ENCODE peak calls at places on chromosomes 12 and 14, in four cellular contexts. L is A673, D is lower lobe of right lung, Q is hepatocyte. F is an unnamed sample.

GRCh38 chr14:68232643-68233055 is 413.1 kb downstream of the RAD51B start:
- DNase-seq in L (peak; percentile 60), D (no peak), Q (peak; percentile 84), F (peak; percentile 99)

GRCh38 chr12:122137681-122138080 is 36.3 kb downstream of the IL31 start:
- DNase-seq in L (no peak), D (no peak), Q (peak; percentile 43), F (no peak)

GRCh38 chr14:104609666-104610065 is 5.1 kb upstream of the TMEM179 start:
- DNase-seq in L (no peak), D (no peak), Q (no peak), F (no peak)

GRCh38 chr14:36215217-36215598 is 38.7 kb upstream of the PTCSC3 start:
- DNase-seq in L (no peak), D (no peak), Q (no peak), F (no peak)

GRCh38 chr12:46374711-46375110 is 2.1 kb upstream of the SLC38A2 start:
- DNase-seq in L (no peak), D (no peak), Q (no peak), F (no peak)

GRCh38 chr12:108053512-108053911 is 75.6 kb upstream of the WSCD2 start:
- DNase-seq in L (no peak), D (no peak), Q (no peak), F (no peak)

GRCh38 chr12:71438670-71439361 is 782 bp upstream of the LGR5 start:
- DNase-seq in L (peak; percentile 19), D (no peak), Q (peak; percentile 23), F (peak; percentile 33)

GRCh38 chr14:59252772-59253500 is 64.5 kb downstream of the DAAM1 start:
- DNase-seq in L (no peak), D (no peak), Q (no peak), F (no peak)

GRCh38 chr14:82647088-82647697 is 1113.5 kb upstream of the SEL1L start:
- DNase-seq in L (no peak), D (no peak), Q (no peak), F (no peak)

GRCh38 chr12:79194595-79194994 is 330.0 kb downstream of the SYT1 start:
- DNase-seq in L (no peak), D (no peak), Q (no peak), F (no peak)

GRCh38 chr12:109888179-109889020 is 8.1 kb upstream of the GLTP start:
- DNase-seq in L (no peak), D (no peak), Q (no peak), F (peak; percentile 87)

GRCh38 chr12:131857908-131858850 is 30.0 kb downstream of the MMP17 start:
- DNase-seq in L (no peak), D (no peak), Q (no peak), F (no peak)

GRCh38 chr14:93317836-93318807 is 14.7 kb downstream of the BTBD7 start:
- DNase-seq in L (peak; percentile 78), D (no peak), Q (peak; percentile 41), F (peak; percentile 71)

GRCh38 chr14:55699131-55700057 is 119.4 kb downstream of the KTN1 start:
- DNase-seq in L (peak; percentile 51), D (no peak), Q (no peak), F (peak; percentile 26)

GRCh38 chr12:6635856-6636521 is at the start of gene LPAR5:
- DNase-seq in L (no peak), D (peak; percentile 62), Q (peak; percentile 61), F (peak; percentile 12)

GRCh38 chr14:51328089-51328941 is 88.3 kb downstream of the TMX1 start:
- DNase-seq in L (no peak), D (no peak), Q (no peak), F (peak; percentile 59)

GRCh38 chr14:103495854-103496253 is 26.8 kb downstream of the CKB start:
- DNase-seq in L (no peak), D (no peak), Q (no peak), F (no peak)

GRCh38 chr14:65179918-65180724 is 77.8 kb upstream of the MAX start:
- DNase-seq in L (no peak), D (no peak), Q (no peak), F (peak; percentile 80)

GRCh38 chr12:66665416-66665815 is 13.5 kb downstream of the GRIP1 start:
- DNase-seq in L (no peak), D (no peak), Q (no peak), F (no peak)

GRCh38 chr14:93648440-93649168 is 139.7 kb downstream of the PRIMA1 start:
- DNase-seq in L (peak; percentile 12), D (no peak), Q (peak; percentile 55), F (peak; percentile 3)

GRCh38 chr14:94676495-94677238 is 64.5 kb downstream of the SERPINA3 start:
- DNase-seq in L (no peak), D (no peak), Q (no peak), F (no peak)

GRCh38 chr14:101789222-101789621 is 27.7 kb downstream of the PPP2R5C start:
- DNase-seq in L (peak; percentile 42), D (no peak), Q (no peak), F (no peak)

GRCh38 chr12:49990269-49990668 is 17.5 kb downstream of the AQP6 start:
- DNase-seq in L (no peak), D (no peak), Q (no peak), F (no peak)

GRCh38 chr14:99603471-99603933 is 505 bp downstream of the CCDC85C start:
- DNase-seq in L (peak; percentile 58), D (no peak), Q (peak; percentile 70), F (no peak)

GRCh38 chr12:63151898-63152700 is 1.1 kb upstream of the AVPR1A start:
- DNase-seq in L (peak; percentile 83), D (no peak), Q (peak; percentile 68), F (peak; percentile 44)

GRCh38 chr12:50589650-50590435 is 85.1 kb downstream of the DIP2B start:
- DNase-seq in L (peak; percentile 97), D (no peak), Q (peak; percentile 18), F (peak; percentile 92)

GRCh38 chr14:54489731-54490447 is 1.1 kb upstream of the GMFB start:
- DNase-seq in L (peak; percentile 34), D (no peak), Q (no peak), F (no peak)
- H3K4me3 ChIP-seq in L (peak overlapping the region; percentile 97), D (peak overlapping the region; percentile 74), Q (no peak overlapping the region), F (no peak overlapping the region)

GRCh38 chr12:114686421-114687268 is 2.7 kb upstream of the TBX3 start:
- DNase-seq in L (no peak), D (no peak), Q (no peak), F (no peak)
- TF ChIP-seq CTCF in L (no peak), D (no peak), Q (no peak), F (no peak)

GRCh38 chr14:45246633-45247173 is 6.3 kb downstream of the MIS18BP1 start:
- DNase-seq in L (no peak), D (no peak), Q (no peak), F (no peak)

GRCh38 chr14:45249847-45250575 is 3.0 kb downstream of the MIS18BP1 start:
- DNase-seq in L (no peak), D (no peak), Q (peak; percentile 45), F (peak; percentile 66)

GRCh38 chr14:45247427-45247826 is 5.6 kb downstream of the MIS18BP1 start:
- DNase-seq in L (no peak), D (no peak), Q (no peak), F (no peak)

GRCh38 chr14:45251912-45252311 is 1.1 kb downstream of the MIS18BP1 start:
- DNase-seq in L (peak; percentile 25), D (no peak), Q (no peak), F (no peak)

GRCh38 chr14:45246151-45246550 is 6.9 kb downstream of the MIS18BP1 start:
- DNase-seq in L (no peak), D (no peak), Q (no peak), F (no peak)
- H3K27ac ChIP-seq in L (no peak overlapping the region), D (no peak overlapping the region), Q (no peak overlapping the region), F (no peak overlapping the region)

DNA sequence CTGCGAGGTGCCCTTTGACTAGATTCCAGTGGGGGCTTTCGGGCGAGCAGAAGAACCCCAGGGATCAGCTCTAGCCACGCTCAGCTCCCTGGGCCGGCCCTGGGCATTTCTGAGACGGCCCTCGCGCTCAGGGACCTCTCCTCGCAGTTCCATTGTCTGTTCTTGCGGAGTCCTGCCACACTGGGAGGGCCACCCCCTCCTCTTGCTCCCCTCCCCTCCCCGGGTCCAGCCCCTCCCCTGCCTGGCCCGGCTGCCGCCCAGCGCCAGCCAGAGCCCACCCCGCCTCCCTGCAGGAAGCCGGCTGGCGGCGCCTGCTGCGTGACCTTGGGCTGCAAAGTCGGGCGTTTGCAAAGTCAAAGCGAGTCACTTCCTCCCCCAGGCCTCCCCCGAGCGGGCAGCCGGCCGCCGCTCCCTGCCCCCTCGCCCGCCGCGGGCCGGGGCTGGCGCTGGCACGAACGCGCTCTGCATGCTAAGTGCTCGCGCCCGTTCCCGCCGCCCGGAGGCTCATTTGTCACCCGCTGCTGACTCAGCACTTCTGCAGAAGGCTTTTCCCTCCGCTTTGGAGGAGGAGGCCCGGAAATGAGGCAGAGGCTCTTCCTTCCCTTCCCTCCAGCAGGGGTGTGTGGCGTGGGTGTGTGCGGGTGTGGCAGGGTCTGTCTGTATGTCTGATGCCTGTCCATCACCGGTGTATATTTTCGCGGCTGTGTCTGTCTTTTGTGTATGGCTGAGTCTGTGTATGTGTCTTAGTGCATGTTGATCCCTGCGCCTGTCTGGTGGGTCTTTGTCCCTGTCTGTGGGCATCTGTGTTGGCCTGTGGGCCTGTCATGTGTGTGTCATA is 72.0 kb downstream of the IRF2BPL start:
- DNase-seq in L (peak; percentile 99), D (peak; percentile 93), Q (peak; percentile 97), F (peak; percentile 81)
- H3K4me3 ChIP-seq in L (peak overlapping the region; percentile 35), D (peak overlapping the region; percentile 52), Q (no peak overlapping the region), F (no peak overlapping the region)

GRCh38 chr12:87656311-87656710 is 372.9 kb downstream of the C12orf50 start:
- DNase-seq in L (no peak), D (no peak), Q (no peak), F (no peak)

GRCh38 chr12:87667378-87667777 is 361.8 kb downstream of the C12orf50 start:
- DNase-seq in L (peak; percentile 49), D (no peak), Q (peak; percentile 33), F (peak; percentile 40)

GRCh38 chr12:87660987-87661769 is 368.0 kb downstream of the C12orf50 start:
- DNase-seq in L (no peak), D (no peak), Q (no peak), F (no peak)

DNA sequence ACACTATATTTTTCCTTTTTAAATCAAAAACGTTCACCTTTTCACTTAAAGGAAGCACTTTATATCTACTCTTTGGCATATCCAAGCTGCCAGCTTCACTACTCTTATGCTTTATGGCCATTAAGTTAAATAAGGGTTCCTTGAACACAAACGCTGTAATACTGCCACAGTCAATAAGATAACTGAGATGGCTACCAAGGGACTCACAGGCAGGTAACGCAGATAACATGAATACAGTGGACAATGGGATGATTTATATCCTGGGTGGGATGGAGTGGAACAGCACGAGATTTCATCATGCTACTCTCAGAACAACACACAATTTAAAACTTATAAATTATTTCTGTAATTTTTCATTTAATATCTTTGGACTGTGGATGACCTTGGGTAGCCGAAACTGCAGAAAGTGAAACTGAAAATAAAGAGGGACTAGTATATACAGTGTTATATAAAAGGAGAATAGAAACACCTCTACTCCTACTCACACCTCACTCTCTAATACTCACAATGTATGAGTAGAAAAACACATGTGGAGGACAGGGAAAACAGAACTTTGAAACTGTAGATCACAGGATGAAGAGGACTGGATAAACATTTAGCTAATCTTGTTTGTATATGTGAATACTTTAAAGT is 367.3 kb downstream of the C12orf50 start:
- DNase-seq in L (no peak), D (no peak), Q (no peak), F (no peak)
- TF ChIP-seq CTCF in L (no peak), D (no peak), Q (no peak), F (no peak)

F was measured in brain microvascular endothelial cell.